ENCODE peak calls at places on chromosomes 7 and 10, in four cellular contexts. One of them, this sample, is unnamed.

GRCh38 chr10:94443549-94443948 is 41.2 kb downstream of the TBC1D12 start:
- DNase-seq in H1: no peak
- DNase-seq in IMR-90: no peak
- DNase-seq in H9: no peak
- DNase-seq in this sample: no peak

GRCh38 chr7:155800741-155801267 is 11.5 kb downstream of the SHH start:
- DNase-seq in H1: no peak
- DNase-seq in IMR-90: no peak
- DNase-seq in H9: no peak
- DNase-seq in this sample: no peak

GRCh38 chr7:141014091-141014490 is 661 bp downstream of the MRPS33 start:
- DNase-seq in H1: no peak
- DNase-seq in IMR-90: peak
- DNase-seq in H9: no peak
- DNase-seq in this sample: no peak

GRCh38 chr10:77925795-77926565 is 575 bp downstream of the DLG5 start:
- DNase-seq in H1: peak
- DNase-seq in IMR-90: no peak
- DNase-seq in H9: peak
- DNase-seq in this sample: peak

GRCh38 chr7:123632808-123633207 is 22.9 kb upstream of the LMOD2 start:
- DNase-seq in H1: no peak
- DNase-seq in IMR-90: no peak
- DNase-seq in H9: no peak
- DNase-seq in this sample: no peak

GRCh38 chr7:158536871-158537865 is 50.5 kb downstream of the PTPRN2 start:
- DNase-seq in H1: no peak
- DNase-seq in IMR-90: no peak
- DNase-seq in H9: no peak
- DNase-seq in this sample: peak

GRCh38 chr7:134374791-134375190 is 58.1 kb upstream of the SLC35B4 start:
- DNase-seq in H1: no peak
- DNase-seq in IMR-90: no peak
- DNase-seq in H9: no peak
- DNase-seq in this sample: no peak

GRCh38 chr7:41785840-41786239 is 83.0 kb upstream of the INHBA start:
- DNase-seq in H1: no peak
- DNase-seq in IMR-90: no peak
- DNase-seq in H9: no peak
- DNase-seq in this sample: no peak

GRCh38 chr10:73878365-73878764 is 4.0 kb upstream of the CAMK2G start:
- DNase-seq in H1: no peak
- DNase-seq in IMR-90: no peak
- DNase-seq in H9: no peak
- DNase-seq in this sample: no peak

GRCh38 chr7:29385214-29385613 is 178.4 kb upstream of the PRR15 start:
- DNase-seq in H1: no peak
- DNase-seq in IMR-90: no peak
- DNase-seq in H9: no peak
- DNase-seq in this sample: no peak

GRCh38 chr7:90165724-90166123 is 11.5 kb downstream of the STEAP1 start:
- DNase-seq in H1: no peak
- DNase-seq in IMR-90: no peak
- DNase-seq in H9: no peak
- DNase-seq in this sample: no peak

GRCh38 chr7:100607111-100607510 is 4.9 kb downstream of the PCOLCE start:
- DNase-seq in H1: no peak
- DNase-seq in IMR-90: peak
- DNase-seq in H9: no peak
- DNase-seq in this sample: no peak

GRCh38 chr10:121088524-121088923 is 237.4 kb downstream of the WDR11 start:
- DNase-seq in H1: peak
- DNase-seq in IMR-90: no peak
- DNase-seq in H9: peak
- DNase-seq in this sample: peak

GRCh38 chr7:75039709-75040108 is 33.9 kb downstream of the RCC1L start:
- DNase-seq in H1: no peak
- DNase-seq in IMR-90: no peak
- DNase-seq in H9: no peak
- DNase-seq in this sample: no peak

GRCh38 chr10:72370201-72370722 is 15.5 kb upstream of the DNAJB12 start:
- DNase-seq in H1: no peak
- DNase-seq in IMR-90: no peak
- DNase-seq in H9: no peak
- DNase-seq in this sample: peak

GRCh38 chr10:59465089-59465488 is 102.7 kb upstream of the FAM13C start:
- DNase-seq in H1: no peak
- DNase-seq in IMR-90: peak
- DNase-seq in H9: no peak
- DNase-seq in this sample: peak

GRCh38 chr10:110460111-110460809 is 37.4 kb upstream of the DUSP5 start:
- DNase-seq in H1: no peak
- DNase-seq in IMR-90: peak
- DNase-seq in H9: no peak
- DNase-seq in this sample: no peak

GRCh38 chr10:24444337-24444736 is 235.4 kb downstream of the KIAA1217 start:
- DNase-seq in H1: no peak
- DNase-seq in IMR-90: peak
- DNase-seq in H9: no peak
- DNase-seq in this sample: no peak

GRCh38 chr7:105530546-105530945 is 1.5 kb upstream of the RINT1 start:
- DNase-seq in H1: no peak
- DNase-seq in IMR-90: no peak
- DNase-seq in H9: no peak
- DNase-seq in this sample: no peak

GRCh38 chr10:273088-273487 is 137.8 kb downstream of the ZMYND11 start:
- DNase-seq in H1: no peak
- DNase-seq in IMR-90: no peak
- DNase-seq in H9: no peak
- DNase-seq in this sample: no peak

GRCh38 chr10:274866-275265 is 139.6 kb downstream of the ZMYND11 start:
- DNase-seq in H1: no peak
- DNase-seq in IMR-90: no peak
- DNase-seq in H9: no peak
- DNase-seq in this sample: no peak

GRCh38 chr10:277963-278362 is 142.7 kb downstream of the ZMYND11 start:
- DNase-seq in H1: no peak
- DNase-seq in IMR-90: no peak
- DNase-seq in H9: no peak
- DNase-seq in this sample: no peak

GRCh38 chr10:278707-279106 is 143.5 kb downstream of the ZMYND11 start:
- DNase-seq in H1: no peak
- DNase-seq in IMR-90: no peak
- DNase-seq in H9: no peak
- DNase-seq in this sample: no peak

GRCh38 chr10:275680-276079 is 140.4 kb downstream of the ZMYND11 start:
- DNase-seq in H1: no peak
- DNase-seq in IMR-90: no peak
- DNase-seq in H9: no peak
- DNase-seq in this sample: no peak
- H4K8ac ChIP-seq in H1: peak
- H4K8ac ChIP-seq in IMR-90: no peak
- H4K8ac ChIP-seq in H9: no peak
- H4K8ac ChIP-seq in this sample: no peak

DNA sequence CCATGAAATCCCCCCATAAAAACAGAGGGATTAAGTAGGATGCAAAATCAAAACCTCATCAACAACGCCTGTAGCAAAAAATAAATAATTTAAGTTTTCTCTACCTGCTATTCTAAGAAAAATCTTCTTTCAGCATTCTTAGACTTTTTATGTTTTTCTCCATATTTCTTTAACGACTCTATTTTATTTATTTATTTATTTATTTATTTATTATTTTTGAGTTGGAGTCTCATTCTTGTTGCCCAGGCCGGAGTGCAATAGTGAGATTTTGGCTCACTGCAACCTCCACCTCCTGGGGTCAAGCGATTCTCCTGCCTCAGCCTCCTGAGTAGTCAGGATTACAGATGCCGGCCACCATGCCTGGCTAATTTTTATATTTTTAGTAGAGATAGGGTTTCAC is 192.5 kb downstream of the SEMA3E start:
- DNase-seq in H1: no peak
- DNase-seq in IMR-90: no peak
- DNase-seq in H9: no peak
- DNase-seq in this sample: no peak
- H4K5ac ChIP-seq in H1: no peak
- H4K5ac ChIP-seq in IMR-90: no peak
- H4K5ac ChIP-seq in H9: no peak
- H4K5ac ChIP-seq in this sample: no peak

DNA sequence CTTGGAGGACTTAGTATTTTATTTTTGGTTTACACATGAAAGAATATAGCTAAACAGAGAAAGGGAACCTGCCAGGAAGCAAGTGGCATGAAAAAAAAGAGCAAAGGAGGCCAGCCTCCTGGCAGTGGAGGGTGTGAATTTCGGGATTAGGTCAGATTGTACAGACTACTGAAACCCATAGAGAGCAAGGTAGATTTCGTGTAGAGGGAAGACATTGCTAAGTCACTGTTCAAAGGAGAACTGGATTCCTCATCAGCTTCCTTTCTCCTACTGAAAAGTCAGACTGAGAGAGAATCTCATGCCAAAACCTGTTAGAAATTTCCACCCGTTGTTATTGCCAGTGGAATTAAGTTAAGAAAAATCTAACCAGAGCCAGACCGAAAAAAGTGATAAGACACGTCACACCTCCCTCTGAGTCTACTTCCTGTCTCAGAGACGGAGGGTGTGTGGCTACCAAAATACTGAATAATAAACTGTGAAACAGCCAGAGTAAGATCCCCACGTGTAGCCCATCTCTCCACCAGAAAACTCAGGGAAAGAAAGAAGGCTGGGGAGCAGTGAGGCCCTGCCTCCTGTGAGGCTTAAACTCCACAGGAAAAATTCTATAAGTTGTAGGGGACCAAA is 118.8 kb downstream of the SKIDA1 start:
- DNase-seq in H1: no peak
- DNase-seq in IMR-90: peak
- DNase-seq in H9: no peak
- DNase-seq in this sample: no peak
- H2BK120ac ChIP-seq in H1: peak
- H2BK120ac ChIP-seq in IMR-90: peak
- H2BK120ac ChIP-seq in H9: no peak
- H2BK120ac ChIP-seq in this sample: no peak

DNA sequence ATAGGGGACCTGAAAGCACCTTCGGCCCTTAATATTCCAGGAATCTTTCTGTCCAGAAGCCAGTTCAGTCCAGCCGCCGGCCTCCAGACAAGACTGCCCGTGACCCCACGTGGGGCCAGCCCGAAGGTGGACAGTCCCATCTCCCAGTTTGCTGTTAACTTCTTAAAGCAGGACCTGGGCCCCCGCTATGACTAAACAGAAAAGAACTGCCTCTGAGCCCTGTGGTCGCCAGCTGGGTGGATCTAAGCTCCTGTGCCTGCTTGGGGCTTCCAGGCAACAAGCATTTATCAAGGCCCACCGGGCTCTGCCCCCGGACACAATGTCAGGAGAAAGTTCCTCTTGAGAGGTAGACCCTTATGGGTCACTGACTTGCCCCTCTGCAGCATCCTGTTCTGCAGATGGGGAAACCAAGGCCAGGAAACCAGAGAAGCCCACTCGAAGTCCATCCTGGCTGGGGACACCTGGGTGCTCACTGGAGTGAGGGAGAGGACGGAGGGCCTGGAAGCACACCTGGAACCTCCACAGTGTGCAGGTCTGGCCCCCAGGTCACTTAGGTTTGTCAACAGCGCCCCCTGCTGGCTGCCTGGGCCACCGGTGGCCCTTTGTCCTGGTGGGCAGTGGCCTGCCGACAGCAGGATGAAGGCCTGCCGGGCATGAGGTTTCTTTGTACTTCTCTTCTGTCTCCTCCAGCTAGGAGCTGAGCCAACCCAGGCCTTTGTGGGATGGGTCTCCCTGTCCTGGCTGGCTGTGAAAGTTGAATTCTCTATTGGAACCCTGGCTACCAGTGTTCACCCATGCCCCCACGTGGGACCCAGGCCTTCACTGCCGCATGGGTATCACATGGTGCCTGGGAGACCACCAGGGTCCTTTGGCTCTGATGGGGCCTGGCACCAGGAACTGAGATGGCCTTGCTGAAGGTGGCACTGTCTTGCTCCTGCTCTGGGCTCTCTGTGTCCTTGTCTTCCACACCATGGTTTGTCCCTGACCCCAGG is 128.0 kb downstream of the ZMIZ1 start:
- DNase-seq in H1: peak
- DNase-seq in IMR-90: peak
- DNase-seq in H9: peak
- DNase-seq in this sample: peak
- H4K8ac ChIP-seq in H1: no peak
- H4K8ac ChIP-seq in IMR-90: no peak
- H4K8ac ChIP-seq in H9: no peak
- H4K8ac ChIP-seq in this sample: no peak

DNA sequence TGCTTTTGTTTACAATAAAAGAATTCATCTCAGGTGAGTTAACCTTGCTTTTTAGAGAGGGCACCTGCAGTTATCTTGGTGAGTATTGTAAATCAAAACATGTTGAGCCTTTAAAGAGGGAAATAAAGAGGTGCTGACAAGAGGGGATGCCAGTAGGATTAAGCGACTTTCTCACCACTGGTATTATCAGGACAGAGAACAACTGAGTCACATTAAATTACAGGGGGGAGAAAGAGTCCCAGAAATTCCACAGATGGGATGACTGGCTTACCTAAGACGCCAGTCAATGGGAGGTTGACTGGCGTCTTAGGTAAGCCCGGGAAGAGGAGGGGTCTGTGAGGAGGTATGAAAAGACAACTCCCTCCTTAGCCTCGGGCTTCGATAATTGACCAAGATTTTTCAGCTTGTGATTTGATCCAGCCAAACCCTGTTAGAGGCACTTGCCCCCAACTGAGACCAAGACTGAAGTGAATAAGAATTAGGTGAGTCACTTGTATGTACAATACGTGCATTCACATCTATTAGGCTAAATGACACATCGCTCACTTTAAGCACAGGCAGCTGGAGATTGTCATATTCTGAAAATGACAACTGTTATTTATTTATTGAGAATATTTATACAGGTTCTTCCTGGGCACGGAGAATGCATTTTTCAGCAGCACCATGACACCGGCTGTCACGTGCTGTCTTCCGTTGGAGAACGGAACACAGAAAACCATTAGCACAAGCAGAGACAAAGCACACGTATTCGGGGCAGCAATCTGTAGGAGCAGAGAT is 117.6 kb downstream of the SEM1 start:
- DNase-seq in H1: no peak
- DNase-seq in IMR-90: no peak
- DNase-seq in H9: no peak
- DNase-seq in this sample: peak
- H4K5ac ChIP-seq in H1: peak
- H4K5ac ChIP-seq in IMR-90: no peak
- H4K5ac ChIP-seq in H9: no peak
- H4K5ac ChIP-seq in this sample: no peak

GRCh38 chr7:142451346-142451745 is 193.5 kb upstream of the PRSS58 start:
- DNase-seq in H1: no peak
- DNase-seq in IMR-90: no peak
- DNase-seq in H9: no peak
- DNase-seq in this sample: no peak
- H2BK120ac ChIP-seq in H1: no peak
- H2BK120ac ChIP-seq in IMR-90: no peak
- H2BK120ac ChIP-seq in H9: no peak
- H2BK120ac ChIP-seq in this sample: no peak

This sample was measured in mesendoderm.